ENCODE peak calls at places on chromosomes 16 and 17, in nine cellular contexts. One of them, this sample, is unnamed.

GRCh38 chr17:61862105-61862574 is 1.2 kb downstream of the BRIP1 start:
- DNase-seq in left lung: no peak
- DNase-seq in endodermal cell: no peak
- DNase-seq in HFF-Myc: no peak
- DNase-seq in foreskin fibroblast: no peak
- DNase-seq in astrocyte of the spinal cord: peak
- DNase-seq in omental fat pad: no peak
- DNase-seq in cardiac muscle cell: peak
- DNase-seq in MCF 10A: peak
- DNase-seq in this sample: no peak

GRCh38 chr17:49146620-49147306 is 14.2 kb downstream of the B4GALNT2 start:
- DNase-seq in left lung: no peak
- DNase-seq in MCF 10A: peak
- DNase-seq in HFF-Myc: peak
- DNase-seq in omental fat pad: no peak
- DNase-seq in foreskin fibroblast: peak
- DNase-seq in astrocyte of the spinal cord: peak
- DNase-seq in cardiac muscle cell: no peak
- DNase-seq in endodermal cell: peak
- DNase-seq in this sample: peak

GRCh38 chr16:28873543-28874201 is 4.6 kb upstream of the ATP2A1 start:
- DNase-seq in omental fat pad: no peak
- DNase-seq in foreskin fibroblast: no peak
- DNase-seq in left lung: no peak
- DNase-seq in astrocyte of the spinal cord: no peak
- DNase-seq in endodermal cell: peak
- DNase-seq in HFF-Myc: no peak
- DNase-seq in cardiac muscle cell: no peak
- DNase-seq in MCF 10A: peak
- DNase-seq in this sample: no peak

GRCh38 chr17:72151565-72152391 is 31.0 kb downstream of the SOX9 start:
- DNase-seq in MCF 10A: peak
- DNase-seq in HFF-Myc: no peak
- DNase-seq in omental fat pad: no peak
- DNase-seq in endodermal cell: peak
- DNase-seq in left lung: peak
- DNase-seq in foreskin fibroblast: peak
- DNase-seq in cardiac muscle cell: no peak
- DNase-seq in astrocyte of the spinal cord: peak
- DNase-seq in this sample: no peak

GRCh38 chr16:19926449-19927390 is 42.1 kb upstream of the GPRC5B start:
- DNase-seq in HFF-Myc: peak
- DNase-seq in endodermal cell: peak
- DNase-seq in cardiac muscle cell: no peak
- DNase-seq in left lung: no peak
- DNase-seq in foreskin fibroblast: no peak
- DNase-seq in MCF 10A: peak
- DNase-seq in astrocyte of the spinal cord: peak
- DNase-seq in omental fat pad: no peak
- DNase-seq in this sample: peak

GRCh38 chr16:8678068-8678927 is 3.9 kb downstream of the ABAT start:
- DNase-seq in left lung: no peak
- DNase-seq in endodermal cell: no peak
- DNase-seq in MCF 10A: peak
- DNase-seq in HFF-Myc: no peak
- DNase-seq in omental fat pad: no peak
- DNase-seq in astrocyte of the spinal cord: peak
- DNase-seq in cardiac muscle cell: no peak
- DNase-seq in foreskin fibroblast: peak
- DNase-seq in this sample: peak

GRCh38 chr16:3099732-3100499 is 822 bp upstream of the ZSCAN10 start:
- DNase-seq in MCF 10A: peak
- DNase-seq in cardiac muscle cell: peak
- DNase-seq in left lung: peak
- DNase-seq in foreskin fibroblast: peak
- DNase-seq in HFF-Myc: peak
- DNase-seq in omental fat pad: peak
- DNase-seq in endodermal cell: peak
- DNase-seq in astrocyte of the spinal cord: peak
- DNase-seq in this sample: peak

GRCh38 chr16:85589688-85590505 is 23.2 kb upstream of the GSE1 start:
- DNase-seq in HFF-Myc: no peak
- DNase-seq in left lung: no peak
- DNase-seq in MCF 10A: no peak
- DNase-seq in cardiac muscle cell: no peak
- DNase-seq in omental fat pad: no peak
- DNase-seq in astrocyte of the spinal cord: no peak
- DNase-seq in foreskin fibroblast: no peak
- DNase-seq in endodermal cell: no peak
- DNase-seq in this sample: no peak

GRCh38 chr17:32795339-32795979 is 81.5 kb downstream of the MYO1D start:
- DNase-seq in cardiac muscle cell: no peak
- DNase-seq in foreskin fibroblast: no peak
- DNase-seq in omental fat pad: no peak
- DNase-seq in HFF-Myc: no peak
- DNase-seq in left lung: no peak
- DNase-seq in astrocyte of the spinal cord: no peak
- DNase-seq in endodermal cell: peak
- DNase-seq in MCF 10A: no peak
- DNase-seq in this sample: no peak

GRCh38 chr17:51365090-51365489 is 104.7 kb downstream of the UTP18 start:
- DNase-seq in endodermal cell: no peak
- DNase-seq in astrocyte of the spinal cord: no peak
- DNase-seq in omental fat pad: no peak
- DNase-seq in left lung: no peak
- DNase-seq in foreskin fibroblast: no peak
- DNase-seq in MCF 10A: no peak
- DNase-seq in HFF-Myc: no peak
- DNase-seq in cardiac muscle cell: no peak
- DNase-seq in this sample: no peak

GRCh38 chr16:69404275-69404805 is 18.5 kb upstream of the TERF2 start:
- DNase-seq in MCF 10A: peak
- DNase-seq in foreskin fibroblast: peak
- DNase-seq in cardiac muscle cell: peak
- DNase-seq in HFF-Myc: no peak
- DNase-seq in left lung: peak
- DNase-seq in endodermal cell: no peak
- DNase-seq in omental fat pad: no peak
- DNase-seq in astrocyte of the spinal cord: peak
- DNase-seq in this sample: peak

GRCh38 chr17:31327534-31328526 is 6.4 kb upstream of the EVI2A start:
- DNase-seq in foreskin fibroblast: peak
- DNase-seq in MCF 10A: peak
- DNase-seq in omental fat pad: no peak
- DNase-seq in endodermal cell: no peak
- DNase-seq in astrocyte of the spinal cord: peak
- DNase-seq in left lung: no peak
- DNase-seq in cardiac muscle cell: no peak
- DNase-seq in HFF-Myc: peak
- DNase-seq in this sample: peak

GRCh38 chr17:1485311-1485747 is 7.2 kb downstream of the MYO1C start:
- DNase-seq in foreskin fibroblast: no peak
- DNase-seq in left lung: no peak
- DNase-seq in omental fat pad: no peak
- DNase-seq in cardiac muscle cell: peak
- DNase-seq in HFF-Myc: no peak
- DNase-seq in endodermal cell: peak
- DNase-seq in astrocyte of the spinal cord: no peak
- DNase-seq in MCF 10A: no peak
- DNase-seq in this sample: no peak

GRCh38 chr17:43467981-43468541 is 15.7 kb upstream of the DHX8 start:
- DNase-seq in foreskin fibroblast: peak
- DNase-seq in MCF 10A: peak
- DNase-seq in HFF-Myc: peak
- DNase-seq in astrocyte of the spinal cord: peak
- DNase-seq in omental fat pad: no peak
- DNase-seq in left lung: no peak
- DNase-seq in endodermal cell: no peak
- DNase-seq in cardiac muscle cell: no peak
- DNase-seq in this sample: peak

DNA sequence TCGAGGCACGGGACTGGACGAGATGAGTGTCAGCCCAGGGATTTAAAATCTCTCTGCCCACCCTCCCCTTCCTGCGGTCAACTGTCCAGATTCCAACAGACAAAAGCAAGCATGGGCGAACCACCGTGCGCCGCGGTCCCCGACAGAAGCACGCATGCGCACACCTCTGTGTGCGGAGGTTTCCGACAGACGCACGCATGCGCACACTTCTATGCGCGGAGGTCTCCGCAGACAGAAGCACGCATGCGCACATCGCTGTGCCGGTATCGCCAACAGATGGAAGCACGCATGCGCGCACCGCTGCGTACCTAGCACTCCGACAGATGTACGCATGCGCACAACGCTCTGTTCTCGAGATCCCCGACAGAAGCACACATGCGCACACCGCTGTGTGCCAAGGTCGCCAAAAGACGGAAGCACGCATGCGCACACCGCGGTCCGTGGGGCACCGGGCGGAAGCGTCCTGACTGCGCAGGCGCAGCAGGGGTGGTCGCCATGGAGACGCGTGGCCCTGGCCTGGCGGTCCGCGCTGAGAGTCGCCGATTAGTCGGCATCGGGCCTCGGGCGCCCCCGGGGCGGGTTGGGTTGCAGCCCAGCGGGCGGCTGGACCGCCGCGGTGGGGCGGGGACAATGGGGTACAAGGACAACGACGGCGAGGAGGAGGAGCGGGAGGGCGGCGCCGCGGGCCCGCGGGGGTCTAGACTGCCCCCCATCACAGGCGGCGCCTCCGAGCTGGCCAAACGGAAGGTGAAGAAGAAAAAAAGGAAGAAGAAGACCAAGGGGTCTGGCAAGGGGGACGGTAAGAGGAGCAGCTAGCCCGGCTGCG is 57.5 kb upstream of the RPH3AL start:
- DNase-seq in endodermal cell: peak
- DNase-seq in astrocyte of the spinal cord: peak
- DNase-seq in omental fat pad: peak
- DNase-seq in cardiac muscle cell: peak
- DNase-seq in MCF 10A: peak
- DNase-seq in foreskin fibroblast: peak
- DNase-seq in left lung: peak
- DNase-seq in HFF-Myc: peak
- DNase-seq in this sample: peak
- TF ChIP-seq CTCF in endodermal cell: no peak
- TF ChIP-seq CTCF in astrocyte of the spinal cord: no peak
- TF ChIP-seq CTCF in omental fat pad: no peak
- TF ChIP-seq CTCF in cardiac muscle cell: no peak
- TF ChIP-seq CTCF in MCF 10A: no peak
- TF ChIP-seq CTCF in foreskin fibroblast: no peak
- TF ChIP-seq CTCF in left lung: no peak
- TF ChIP-seq CTCF in HFF-Myc: no peak
- TF ChIP-seq CTCF in this sample: no peak

GRCh38 chr17:7549401-7550055 is 670 bp downstream of the TNFSF12 start:
- DNase-seq in cardiac muscle cell: no peak
- DNase-seq in astrocyte of the spinal cord: no peak
- DNase-seq in MCF 10A: peak
- DNase-seq in foreskin fibroblast: no peak
- DNase-seq in left lung: peak
- DNase-seq in endodermal cell: no peak
- DNase-seq in HFF-Myc: no peak
- DNase-seq in omental fat pad: no peak
- DNase-seq in this sample: no peak
- TF ChIP-seq CTCF in cardiac muscle cell: no peak
- TF ChIP-seq CTCF in astrocyte of the spinal cord: no peak
- TF ChIP-seq CTCF in MCF 10A: no peak
- TF ChIP-seq CTCF in foreskin fibroblast: no peak
- TF ChIP-seq CTCF in left lung: no peak
- TF ChIP-seq CTCF in endodermal cell: no peak
- TF ChIP-seq CTCF in HFF-Myc: no peak
- TF ChIP-seq CTCF in omental fat pad: no peak
- TF ChIP-seq CTCF in this sample: no peak

DNA sequence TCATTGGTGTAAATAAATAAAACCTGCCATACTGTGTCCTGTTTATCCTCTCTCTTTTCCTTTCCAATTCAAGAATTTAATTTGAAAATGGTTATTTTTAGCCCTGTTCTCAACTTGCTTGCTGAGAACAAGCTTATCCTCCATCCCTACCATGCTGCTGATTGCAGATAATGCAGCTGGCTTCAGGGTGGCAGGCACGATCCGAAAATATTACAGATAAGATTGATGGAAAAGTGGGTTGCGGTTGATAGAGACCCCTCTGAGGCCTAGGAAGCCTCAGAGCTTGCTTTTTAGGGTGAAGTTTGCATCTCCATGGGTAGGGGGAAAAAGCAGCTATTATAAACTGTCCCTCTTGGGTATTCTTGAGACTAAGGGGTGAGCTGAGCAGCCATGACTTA is 116.5 kb upstream of the GOT2 start:
- DNase-seq in cardiac muscle cell: no peak
- DNase-seq in foreskin fibroblast: no peak
- DNase-seq in HFF-Myc: no peak
- DNase-seq in astrocyte of the spinal cord: no peak
- DNase-seq in left lung: no peak
- DNase-seq in endodermal cell: no peak
- DNase-seq in MCF 10A: no peak
- DNase-seq in omental fat pad: no peak
- DNase-seq in this sample: no peak
- TF ChIP-seq CTCF in cardiac muscle cell: no peak
- TF ChIP-seq CTCF in foreskin fibroblast: no peak
- TF ChIP-seq CTCF in HFF-Myc: no peak
- TF ChIP-seq CTCF in astrocyte of the spinal cord: no peak
- TF ChIP-seq CTCF in left lung: no peak
- TF ChIP-seq CTCF in endodermal cell: no peak
- TF ChIP-seq CTCF in MCF 10A: no peak
- TF ChIP-seq CTCF in omental fat pad: no peak
- TF ChIP-seq CTCF in this sample: no peak

DNA sequence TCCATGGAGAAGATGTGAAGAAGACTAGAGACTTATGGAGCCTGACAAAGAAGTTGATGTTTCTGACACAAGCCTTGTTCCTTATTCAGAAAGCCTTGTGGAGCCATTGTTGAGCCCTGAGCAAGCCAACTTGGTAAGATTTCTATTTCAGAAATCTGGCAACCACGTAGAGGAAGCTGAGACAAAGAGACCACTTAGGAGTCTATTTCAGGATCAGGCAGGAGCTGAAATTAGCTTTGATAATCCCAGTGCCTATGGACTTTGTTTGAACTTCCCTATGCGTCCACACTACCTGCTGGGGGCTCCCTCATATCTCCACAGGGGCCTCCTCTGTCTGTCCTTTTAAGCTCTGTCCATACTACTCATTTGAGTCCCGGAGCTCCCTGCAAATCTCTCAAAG is 540.0 kb upstream of the GOT2 start:
- DNase-seq in foreskin fibroblast: no peak
- DNase-seq in left lung: no peak
- DNase-seq in endodermal cell: no peak
- DNase-seq in astrocyte of the spinal cord: no peak
- DNase-seq in cardiac muscle cell: peak
- DNase-seq in HFF-Myc: no peak
- DNase-seq in omental fat pad: no peak
- DNase-seq in MCF 10A: no peak
- DNase-seq in this sample: no peak
- TF ChIP-seq CTCF in foreskin fibroblast: no peak
- TF ChIP-seq CTCF in left lung: no peak
- TF ChIP-seq CTCF in endodermal cell: no peak
- TF ChIP-seq CTCF in astrocyte of the spinal cord: no peak
- TF ChIP-seq CTCF in cardiac muscle cell: no peak
- TF ChIP-seq CTCF in HFF-Myc: no peak
- TF ChIP-seq CTCF in omental fat pad: no peak
- TF ChIP-seq CTCF in MCF 10A: no peak
- TF ChIP-seq CTCF in this sample: no peak

This sample was measured in HFFc6.